ENCODE peak calls at places on chromosomes 13 and 19, in nine cellular contexts. C is aorta; D is left lung; O is CD4-positive, CD25-positive, alpha-beta regulatory T cell; K is MM.1S; T is hepatocyte; U is psoas muscle; E is PC-3; A is neuronal stem cell. W is an unnamed sample.
A peak's percentile ranks its signal among the peaks of the same experiment; 100 is the strongest.

GRCh38 chr13:94608586-94608985 is 6.9 kb downstream of the GPR180 start:
- DNase-seq in E (no peak), C (no peak), A (no peak), K (no peak), U (no peak), T (no peak), O (no peak), D (no peak), W (no peak)

GRCh38 chr19:11125994-11126685 is 29.4 kb downstream of the SPC24 start:
- DNase-seq in A (peak; percentile 65), E (peak; percentile 87), O (peak; percentile 71), K (peak; percentile 77), D (peak; percentile 85), T (peak; percentile 86), C (peak; percentile 91), U (peak; percentile 85), W (peak; percentile 73)

GRCh38 chr13:50574731-50575130 is 268.8 kb downstream of the DLEU7 start:
- DNase-seq in A (no peak), O (no peak), T (no peak), K (no peak), E (no peak), C (no peak), D (no peak), U (no peak), W (no peak)

GRCh38 chr13:74131206-74131605 is 3.0 kb downstream of the KLF12 start:
- DNase-seq in K (no peak), U (no peak), E (no peak), A (no peak), O (no peak), D (no peak), C (no peak), T (no peak), W (no peak)

GRCh38 chr13:83184819-83185218 is 697.5 kb downstream of the SLITRK1 start:
- DNase-seq in T (no peak), D (no peak), E (no peak), U (no peak), K (no peak), A (no peak), O (no peak), C (no peak), W (no peak)

GRCh38 chr13:45882626-45883025 is 31.1 kb upstream of the SIAH3 start:
- DNase-seq in U (no peak), O (no peak), C (no peak), D (no peak), A (peak; percentile 90), T (no peak), K (no peak), E (no peak), W (no peak)

GRCh38 chr13:43686557-43686956 is 100.2 kb downstream of the ENOX1 start:
- DNase-seq in K (no peak), A (no peak), C (no peak), D (no peak), U (peak; percentile 52), O (no peak), E (peak; percentile 59), T (peak; percentile 79), W (no peak)

GRCh38 chr19:47255947-47256687 is at the start of gene CCDC9:
- DNase-seq in C (peak; percentile 99), U (peak; percentile 99), O (peak; percentile 95), D (peak; percentile 97), K (peak; percentile 97), E (peak; percentile 91), A (peak; percentile 95), T (peak; percentile 98), W (no peak)

GRCh38 chr13:46575843-46576242 is 22.9 kb downstream of the LRCH1 start:
- DNase-seq in E (peak; percentile 53), T (no peak), O (no peak), A (no peak), D (no peak), C (no peak), U (no peak), K (no peak), W (no peak)

GRCh38 chr19:42596391-42597071 is 1.8 kb upstream of the CEACAM8 start:
- DNase-seq in D (peak; percentile 85), E (peak; percentile 24), O (peak; percentile 27), T (peak; percentile 41), K (no peak), A (peak; percentile 33), U (no peak), C (no peak), W (peak; percentile 32)

GRCh38 chr19:49534632-49535385 is 7.0 kb downstream of the RCN3 start:
- DNase-seq in U (no peak), K (no peak), D (no peak), O (no peak), E (no peak), C (no peak), A (no peak), T (no peak), W (no peak)

GRCh38 chr13:45321230-45321629 is 19.8 kb downstream of the TPT1 start:
- DNase-seq in O (no peak), T (no peak), A (no peak), D (no peak), U (no peak), E (no peak), C (no peak), K (no peak), W (no peak)

GRCh38 chr13:36370108-36370429 is 23.9 kb upstream of the SPART start:
- DNase-seq in K (no peak), E (no peak), D (no peak), T (no peak), C (no peak), O (no peak), U (peak; percentile 75), A (no peak), W (no peak)

GRCh38 chr19:15123900-15124299 is 16.7 kb downstream of the SYDE1 start:
- DNase-seq in O (no peak), C (peak; percentile 82), E (no peak), T (no peak), D (no peak), A (no peak), U (peak; percentile 73), K (no peak), W (no peak)

GRCh38 chr13:26255717-26256277 is 1.9 kb downstream of the CDK8 start:
- DNase-seq in U (no peak), C (no peak), K (no peak), D (no peak), T (peak; percentile 19), O (peak; percentile 10), E (peak; percentile 35), A (no peak), W (no peak)

GRCh38 chr13:91454666-91455065 is 56.2 kb downstream of the GPC5 start:
- DNase-seq in O (no peak), C (no peak), T (no peak), E (no peak), K (no peak), A (no peak), U (no peak), D (no peak), W (no peak)

GRCh38 chr13:77190349-77190748 is 136.5 kb downstream of the MYCBP2 start:
- DNase-seq in C (no peak), E (no peak), T (no peak), D (no peak), K (no peak), A (no peak), U (no peak), O (no peak), W (no peak)

GRCh38 chr13:33610471-33611015 is 207.4 kb upstream of the RFC3 start:
- DNase-seq in K (no peak), O (peak; percentile 84), C (peak; percentile 89), E (no peak), U (peak; percentile 89), A (peak; percentile 26), D (no peak), T (no peak), W (no peak)

GRCh38 chr19:3534375-3535234 is 4.4 kb upstream of the TEKTIP1 start:
- DNase-seq in E (no peak), C (no peak), U (no peak), O (no peak), T (no peak), A (no peak), D (no peak), K (no peak), W (no peak)

GRCh38 chr13:76512676-76513277 is 373.4 kb downstream of the KCTD12 start:
- DNase-seq in U (no peak), D (no peak), A (no peak), T (no peak), K (no peak), E (peak; percentile 87), C (no peak), O (no peak), W (no peak)

GRCh38 chr19:16367269-16367683 is 42.6 kb downstream of the KLF2 start:
- DNase-seq in C (peak; percentile 49), E (no peak), D (peak; percentile 79), O (peak; percentile 93), A (no peak), K (peak; percentile 90), T (no peak), U (peak; percentile 54), W (peak; percentile 35)
- H3K27ac ChIP-seq in C (no peak overlapping the region), E (no peak overlapping the region), D (peak overlapping the region; percentile 88), O (peak overlapping the region; percentile 93), A (no peak overlapping the region), K (peak overlapping the region; percentile 98), T (no peak overlapping the region), U (peak overlapping the region; percentile 69), W (peak overlapping the region; percentile 99)

GRCh38 chr13:31905896-31906295 is 125.7 kb upstream of the FRY start:
- DNase-seq in U (no peak), C (no peak), D (no peak), O (no peak), K (no peak), E (no peak), T (no peak), A (no peak), W (no peak)
- H3K27me3 ChIP-seq in U (no peaks in the 10 kb centered on the region), C (no peaks in the 10 kb centered on the region), D (no peaks in the 10 kb centered on the region), O (peaks cover 4% of the 10 kb centered on the region), K (no peaks in the 10 kb centered on the region), E (peaks cover 6% of the 10 kb centered on the region), T (peaks cover 15% of the 10 kb centered on the region), A (no peaks in the 10 kb centered on the region), W (no peaks in the 10 kb centered on the region)

DNA sequence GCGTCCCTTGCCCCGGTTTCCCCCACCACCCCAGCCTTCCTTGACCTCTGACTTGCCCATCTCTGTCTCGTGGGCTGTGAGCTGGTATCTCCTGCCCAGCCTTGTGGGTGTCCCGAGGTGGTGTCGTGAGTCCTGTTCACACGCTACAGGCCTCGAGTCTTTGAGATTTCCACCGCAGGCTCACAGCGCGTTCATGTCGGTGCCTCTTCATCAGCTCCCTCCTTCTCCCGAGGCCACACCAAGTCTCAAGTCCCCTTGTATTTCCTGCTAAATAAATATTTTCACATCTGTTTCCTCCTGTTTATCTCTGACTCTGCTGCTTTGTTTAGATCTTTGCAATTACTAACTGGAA is 130.3 kb upstream of the RNF113B start:
- DNase-seq in U (no peak), K (no peak), D (no peak), A (no peak), T (peak; percentile 35), C (no peak), O (no peak), E (no peak), W (no peak)
- H3K4me1 ChIP-seq in U (no peaks in the 10 kb centered on the region), K (no peaks in the 10 kb centered on the region), D (peaks cover 22% of the 10 kb centered on the region), A (peaks cover 24% of the 10 kb centered on the region), T (peaks cover 43% of the 10 kb centered on the region), C (no peaks in the 10 kb centered on the region), O (no peaks in the 10 kb centered on the region), E (peaks cover 4% of the 10 kb centered on the region), W (no peaks in the 10 kb centered on the region)

DNA sequence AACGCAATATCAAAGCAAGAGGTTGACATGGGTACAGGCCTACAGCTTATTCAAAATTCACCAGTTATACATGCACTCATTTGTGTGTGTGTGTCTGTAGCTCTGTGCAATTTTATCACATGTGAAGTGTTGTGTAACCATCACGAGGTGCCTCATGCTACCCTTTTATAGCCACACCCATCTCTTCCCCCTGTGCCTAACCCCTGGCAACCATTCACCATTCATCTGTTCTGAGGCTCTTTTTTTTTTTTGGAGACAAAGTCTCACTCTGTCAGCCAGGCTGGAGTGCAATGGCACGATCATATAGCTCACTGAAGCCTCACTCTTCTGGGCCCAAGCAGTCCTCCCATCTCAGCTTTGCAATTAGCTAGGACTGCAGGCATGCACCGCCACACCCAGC is 78.4 kb downstream of the DPF1 start:
- DNase-seq in C (no peak), D (no peak), A (no peak), O (no peak), U (no peak), K (no peak), E (no peak), T (no peak), W (no peak)
- H3K27ac ChIP-seq in C (no peak overlapping the region), D (no peak overlapping the region), A (no peak overlapping the region), O (no peak overlapping the region), U (peak overlapping the region; percentile 2), K (no peak overlapping the region), E (no peak overlapping the region), T (no peak overlapping the region), W (no peak overlapping the region)

W was measured in naive thymus-derived CD4-positive, alpha-beta T cell.